ENCODE peak calls at places on chromosomes 11 and 22, in five cellular contexts. H is bronchial epithelial cell, I is NCI-H524, B is amniotic stem cell, G is GM23338. O is an unnamed sample.

GRCh38 chr22:44331881-44332714 is 19.3 kb upstream of the SHISAL1 start:
- DNase-seq in H (no peak), I (peak), B (no peak), G (peak), O (no peak)

GRCh38 chr11:122113836-122114235 is 2.2 kb downstream of the BLID start:
- DNase-seq in H (no peak), I (no peak), B (no peak), G (no peak), O (no peak)

GRCh38 chr11:135027461-135027860 is 615.4 kb upstream of the B3GAT1 start:
- DNase-seq in H (peak), I (no peak), B (no peak), G (peak), O (peak)

GRCh38 chr11:21561589-21561988 is 631.3 kb upstream of the ANO5 start:
- DNase-seq in H (peak), I (no peak), B (no peak), G (no peak), O (no peak)

GRCh38 chr22:36659762-36660509 is 43.6 kb downstream of the CACNG2 start:
- DNase-seq in H (peak), I (peak), B (peak), G (no peak), O (no peak)

GRCh38 chr11:73262851-73263495 is 9.2 kb upstream of the P2RY6 start:
- DNase-seq in H (peak), I (no peak), B (no peak), G (no peak), O (peak)

GRCh38 chr11:72375241-72375640 is 59.1 kb downstream of the CLPB start:
- DNase-seq in H (no peak), I (peak), B (no peak), G (no peak), O (no peak)

GRCh38 chr11:26095340-26095739 is 236.6 kb upstream of the ANO3 start:
- DNase-seq in H (no peak), I (no peak), B (no peak), G (peak), O (no peak)

GRCh38 chr11:77040401-77040777 is 6.2 kb downstream of the B3GNT6 start:
- DNase-seq in H (no peak), I (no peak), B (no peak), G (no peak), O (no peak)

GRCh38 chr22:36430863-36431262 is 43.1 kb upstream of the MYH9 start:
- DNase-seq in H (no peak), I (peak), B (no peak), G (no peak), O (no peak)

GRCh38 chr11:125036933-125037332 is 26.2 kb upstream of the SLC37A2 start:
- DNase-seq in H (peak), I (no peak), B (peak), G (no peak), O (no peak)

GRCh38 chr11:3135491-3136440 is 29.3 kb downstream of the OSBPL5 start:
- DNase-seq in H (no peak), I (peak), B (no peak), G (peak), O (peak)

GRCh38 chr11:134915212-134915611 is 503.2 kb upstream of the B3GAT1 start:
- DNase-seq in H (no peak), I (no peak), B (no peak), G (no peak), O (no peak)

GRCh38 chr22:47367107-47367690 is 604.7 kb downstream of the TBC1D22A start:
- DNase-seq in H (no peak), I (no peak), B (no peak), G (no peak), O (peak)

GRCh38 chr22:29820941-29821789 is 16.9 kb downstream of the ASCC2 start:
- DNase-seq in H (peak), I (peak), B (peak), G (no peak), O (no peak)

GRCh38 chr11:112663947-112664634 is 297.1 kb upstream of the NCAM1 start:
- DNase-seq in H (no peak), I (no peak), B (no peak), G (no peak), O (no peak)

GRCh38 chr22:36253523-36254490 is 874 bp downstream of the APOL1 start:
- DNase-seq in H (no peak), I (no peak), B (no peak), G (no peak), O (peak)

GRCh38 chr11:34266987-34267386 is 90.8 kb downstream of the ABTB2 start:
- DNase-seq in H (no peak), I (no peak), B (no peak), G (no peak), O (no peak)

GRCh38 chr22:47195676-47196492 is 433.4 kb downstream of the TBC1D22A start:
- DNase-seq in H (no peak), I (peak), B (no peak), G (no peak), O (no peak)

GRCh38 chr11:64314146-64314804 is 3.1 kb downstream of the TRMT112 start:
- DNase-seq in H (no peak), I (no peak), B (no peak), G (peak), O (no peak)

GRCh38 chr11:122038543-122038942 is 77.5 kb downstream of the BLID start:
- DNase-seq in H (peak), I (no peak), B (no peak), G (peak), O (no peak)

GRCh38 chr22:43953988-43954771 is 1.1 kb upstream of the SAMM50 start:
- DNase-seq in H (no peak), I (peak), B (no peak), G (no peak), O (no peak)

GRCh38 chr11:24575392-24575791 is 78.5 kb downstream of the LUZP2 start:
- DNase-seq in H (peak), I (no peak), B (peak), G (no peak), O (no peak)

GRCh38 chr22:47294222-47294532 is 531.7 kb downstream of the TBC1D22A start:
- DNase-seq in H (no peak), I (no peak), B (no peak), G (no peak), O (no peak)

O was measured in H9.